ENCODE peak calls at places on chromosomes 12 and 14, in seven cellular contexts. One of them, this sample, is unnamed.

GRCh38 chr12:12979731-12980259 is 20.3 kb downstream of the HEBP1 start:
- DNase-seq in HFFc6: peak
- DNase-seq in pancreas: no peak
- DNase-seq in amygdala: no peak
- DNase-seq in NCI-H1048: no peak
- DNase-seq in iPS-NIHi11: peak
- DNase-seq in kidney epithelial cell: peak
- DNase-seq in this sample: no peak

GRCh38 chr12:20492251-20492728 is 124.0 kb downstream of the PDE3A start:
- DNase-seq in HFFc6: peak
- DNase-seq in pancreas: no peak
- DNase-seq in amygdala: no peak
- DNase-seq in NCI-H1048: no peak
- DNase-seq in iPS-NIHi11: no peak
- DNase-seq in kidney epithelial cell: peak
- DNase-seq in this sample: no peak

GRCh38 chr12:52004042-52004648 is 2.6 kb upstream of the TAMALIN start:
- DNase-seq in HFFc6: peak
- DNase-seq in pancreas: peak
- DNase-seq in amygdala: peak
- DNase-seq in NCI-H1048: no peak
- DNase-seq in iPS-NIHi11: peak
- DNase-seq in kidney epithelial cell: no peak
- DNase-seq in this sample: peak

GRCh38 chr12:94788298-94788697 is 137.9 kb upstream of the TMCC3 start:
- DNase-seq in HFFc6: no peak
- DNase-seq in pancreas: no peak
- DNase-seq in amygdala: no peak
- DNase-seq in NCI-H1048: no peak
- DNase-seq in iPS-NIHi11: no peak
- DNase-seq in kidney epithelial cell: no peak
- DNase-seq in this sample: no peak

GRCh38 chr12:94805749-94806148 is 155.4 kb upstream of the TMCC3 start:
- DNase-seq in HFFc6: peak
- DNase-seq in pancreas: no peak
- DNase-seq in amygdala: no peak
- DNase-seq in NCI-H1048: no peak
- DNase-seq in iPS-NIHi11: no peak
- DNase-seq in kidney epithelial cell: peak
- DNase-seq in this sample: no peak

GRCh38 chr12:101592448-101592847 is 2.3 kb upstream of the MYBPC1 start:
- DNase-seq in HFFc6: no peak
- DNase-seq in pancreas: no peak
- DNase-seq in amygdala: no peak
- DNase-seq in NCI-H1048: no peak
- DNase-seq in iPS-NIHi11: no peak
- DNase-seq in kidney epithelial cell: no peak
- DNase-seq in this sample: no peak

GRCh38 chr12:53752651-53753050 is 872 bp upstream of the CISTR start:
- DNase-seq in HFFc6: no peak
- DNase-seq in pancreas: no peak
- DNase-seq in amygdala: no peak
- DNase-seq in NCI-H1048: no peak
- DNase-seq in iPS-NIHi11: no peak
- DNase-seq in kidney epithelial cell: no peak
- DNase-seq in this sample: no peak

GRCh38 chr12:120468846-120469449 is 600 bp downstream of the SRSF9 start:
- DNase-seq in HFFc6: peak
- DNase-seq in pancreas: peak
- DNase-seq in amygdala: no peak
- DNase-seq in NCI-H1048: no peak
- DNase-seq in iPS-NIHi11: peak
- DNase-seq in kidney epithelial cell: no peak
- DNase-seq in this sample: peak

GRCh38 chr14:28754209-28754985 is 12.2 kb upstream of the FOXG1 start:
- DNase-seq in HFFc6: peak
- DNase-seq in pancreas: no peak
- DNase-seq in amygdala: no peak
- DNase-seq in NCI-H1048: no peak
- DNase-seq in iPS-NIHi11: peak
- DNase-seq in kidney epithelial cell: no peak
- DNase-seq in this sample: peak

GRCh38 chr12:6843118-6843902 is 2.6 kb downstream of the GNB3 start:
- DNase-seq in HFFc6: no peak
- DNase-seq in pancreas: no peak
- DNase-seq in amygdala: no peak
- DNase-seq in NCI-H1048: no peak
- DNase-seq in iPS-NIHi11: peak
- DNase-seq in kidney epithelial cell: no peak
- DNase-seq in this sample: peak

GRCh38 chr12:25585021-25585523 is 32.0 kb upstream of the LMNTD1 start:
- DNase-seq in HFFc6: no peak
- DNase-seq in pancreas: no peak
- DNase-seq in amygdala: no peak
- DNase-seq in NCI-H1048: no peak
- DNase-seq in iPS-NIHi11: no peak
- DNase-seq in kidney epithelial cell: no peak
- DNase-seq in this sample: no peak

GRCh38 chr12:87953257-87953860 is 75.8 kb downstream of the C12orf50 start:
- DNase-seq in HFFc6: peak
- DNase-seq in pancreas: no peak
- DNase-seq in amygdala: no peak
- DNase-seq in NCI-H1048: no peak
- DNase-seq in iPS-NIHi11: peak
- DNase-seq in kidney epithelial cell: peak
- DNase-seq in this sample: peak

GRCh38 chr12:54428050-54429013 is 9.3 kb upstream of the ITGA5 start:
- DNase-seq in HFFc6: peak
- DNase-seq in pancreas: no peak
- DNase-seq in amygdala: no peak
- DNase-seq in NCI-H1048: no peak
- DNase-seq in iPS-NIHi11: peak
- DNase-seq in kidney epithelial cell: no peak
- DNase-seq in this sample: no peak

GRCh38 chr14:60002819-60003492 is 83.0 kb downstream of the LRRC9 start:
- DNase-seq in HFFc6: no peak
- DNase-seq in pancreas: peak
- DNase-seq in amygdala: no peak
- DNase-seq in NCI-H1048: no peak
- DNase-seq in iPS-NIHi11: no peak
- DNase-seq in kidney epithelial cell: no peak
- DNase-seq in this sample: no peak

GRCh38 chr14:105013150-105013787 is 7.6 kb downstream of the CDCA4 start:
- DNase-seq in HFFc6: no peak
- DNase-seq in pancreas: no peak
- DNase-seq in amygdala: no peak
- DNase-seq in NCI-H1048: no peak
- DNase-seq in iPS-NIHi11: no peak
- DNase-seq in kidney epithelial cell: no peak
- DNase-seq in this sample: peak

GRCh38 chr12:57214398-57214781 is 2.2 kb upstream of the NXPH4 start:
- DNase-seq in HFFc6: peak
- DNase-seq in pancreas: peak
- DNase-seq in amygdala: no peak
- DNase-seq in NCI-H1048: no peak
- DNase-seq in iPS-NIHi11: peak
- DNase-seq in kidney epithelial cell: no peak
- DNase-seq in this sample: peak

GRCh38 chr12:75933136-75933535 is 98.4 kb downstream of the PHLDA1 start:
- DNase-seq in HFFc6: peak
- DNase-seq in pancreas: no peak
- DNase-seq in amygdala: no peak
- DNase-seq in NCI-H1048: no peak
- DNase-seq in iPS-NIHi11: no peak
- DNase-seq in kidney epithelial cell: peak
- DNase-seq in this sample: no peak

GRCh38 chr14:95431199-95432145 is 85.0 kb downstream of the SYNE3 start:
- DNase-seq in HFFc6: no peak
- DNase-seq in pancreas: no peak
- DNase-seq in amygdala: no peak
- DNase-seq in NCI-H1048: no peak
- DNase-seq in iPS-NIHi11: peak
- DNase-seq in kidney epithelial cell: no peak
- DNase-seq in this sample: peak

This sample was measured in SK-N-SH.